ENCODE peak calls at places on chromosome 19, in five cellular contexts. D is H1, N is ascending aorta, E is tibial nerve, W is IMR-90. C is an unnamed sample.

GRCh38 chr19:5225486-5226345 is 114.9 kb downstream of the PTPRS start:
- DNase-seq in D (no peak), N (no peak), E (no peak), W (no peak), C (no peak)

GRCh38 chr19:10712041-10712440 is 5.8 kb upstream of the DNM2 start:
- DNase-seq in D (no peak), N (no peak), E (no peak), W (no peak), C (no peak)

GRCh38 chr19:33199441-33200265 is 5.5 kb downstream of the LRP3 start:
- DNase-seq in D (no peak), N (no peak), E (no peak), W (no peak), C (no peak)

GRCh38 chr19:44924243-44924725 is 9.9 kb downstream of the APOC1 start:
- DNase-seq in D (no peak), N (no peak), E (no peak), W (no peak), C (no peak)

GRCh38 chr19:11560404-11560988 is 1.5 kb upstream of the ELOF1 start:
- DNase-seq in D (no peak), N (no peak), E (no peak), W (peak; percentile 84), C (no peak)

GRCh38 chr19:46609511-46610412 is 8.6 kb downstream of the CALM3 start:
- DNase-seq in D (no peak), N (peak; percentile 61), E (peak; percentile 11), W (no peak), C (peak; percentile 28)

GRCh38 chr19:38838208-38838985 is 6.8 kb upstream of the ECH1 start:
- DNase-seq in D (no peak), N (no peak), E (no peak), W (no peak), C (no peak)

GRCh38 chr19:46303345-46303701 is 6.5 kb downstream of the HIF3A start:
- DNase-seq in D (no peak), N (no peak), E (no peak), W (no peak), C (no peak)

GRCh38 chr19:41154060-41154459 is 39.0 kb upstream of the CYP2S1 start:
- DNase-seq in D (no peak), N (no peak), E (no peak), W (no peak), C (no peak)

GRCh38 chr19:13208131-13208963 is 58.1 kb downstream of the IER2 start:
- DNase-seq in D (no peak), N (peak; percentile 80), E (peak; percentile 35), W (peak; percentile 76), C (peak; percentile 74)

GRCh38 chr19:19451429-19452240 is 46.2 kb downstream of the GATAD2A start:
- DNase-seq in D (no peak), N (no peak), E (no peak), W (no peak), C (no peak)

GRCh38 chr19:934865-935422 is 9.1 kb downstream of the ARID3A start:
- DNase-seq in D (no peak), N (peak; percentile 89), E (peak; percentile 58), W (peak; percentile 49), C (peak; percentile 95)

GRCh38 chr19:38675611-38676010 is 28.2 kb downstream of the ACTN4 start:
- DNase-seq in D (no peak), N (no peak), E (no peak), W (no peak), C (no peak)

GRCh38 chr19:1250374-1251232 is 2.2 kb downstream of the MIDN start:
- DNase-seq in D (no peak), N (no peak), E (no peak), W (peak; percentile 60), C (peak; percentile 84)

GRCh38 chr19:15551183-15552004 is 43.1 kb downstream of the CYP4F22 start:
- DNase-seq in D (no peak), N (peak; percentile 66), E (no peak), W (no peak), C (peak; percentile 57)

GRCh38 chr19:39297931-39298634 is 1.9 kb downstream of the IFNL1 start:
- DNase-seq in D (no peak), N (peak; percentile 64), E (no peak), W (no peak), C (peak; percentile 55)

GRCh38 chr19:54154603-54155345 is 4.7 kb downstream of the LENG1 start:
- DNase-seq in D (no peak), N (no peak), E (no peak), W (no peak), C (no peak)

GRCh38 chr19:23095406-23095805 is 21.4 kb upstream of the ZNF730 start:
- DNase-seq in D (no peak), N (no peak), E (no peak), W (no peak), C (no peak)

GRCh38 chr19:39324242-39324842 is 3.7 kb upstream of the LRFN1 start:
- DNase-seq in D (no peak), N (no peak), E (no peak), W (no peak), C (no peak)

GRCh38 chr19:13010992-13011652 is 15.8 kb downstream of the NFIX start:
- DNase-seq in D (no peak), N (no peak), E (no peak), W (no peak), C (no peak)

GRCh38 chr19:4687396-4687795 is 17.3 kb upstream of the MYDGF start:
- DNase-seq in D (no peak), N (no peak), E (no peak), W (no peak), C (no peak)

GRCh38 chr19:29302002-29302928 is 89.3 kb upstream of the UQCRFS1 start:
- DNase-seq in D (no peak), N (no peak), E (no peak), W (no peak), C (no peak)

GRCh38 chr19:2061093-2061935 is 10.3 kb upstream of the MKNK2 start:
- DNase-seq in D (peak; percentile 93), N (peak; percentile 99), E (peak; percentile 100), W (peak; percentile 95), C (peak; percentile 99)

GRCh38 chr19:36894849-36895383 is 21.2 kb downstream of the ZNF829 start:
- DNase-seq in D (no peak), N (no peak), E (no peak), W (no peak), C (no peak)

GRCh38 chr19:36891768-36892357 is 24.2 kb downstream of the ZNF829 start:
- DNase-seq in D (no peak), N (no peak), E (no peak), W (no peak), C (no peak)
- H3K27ac ChIP-seq in D (no peak overlapping the region), N (no peak overlapping the region), E (no peak overlapping the region), W (no peak overlapping the region), C (no peak overlapping the region)

GRCh38 chr19:48362716-48363499 is 832 bp downstream of the TMEM143 start:
- DNase-seq in D (peak; percentile 92), N (peak; percentile 97), E (peak; percentile 85), W (peak; percentile 91), C (peak; percentile 98)
- TF ChIP-seq CTCF in D (no peak), N (no peak), E (no peak), W (no peak), C (no peak)

DNA sequence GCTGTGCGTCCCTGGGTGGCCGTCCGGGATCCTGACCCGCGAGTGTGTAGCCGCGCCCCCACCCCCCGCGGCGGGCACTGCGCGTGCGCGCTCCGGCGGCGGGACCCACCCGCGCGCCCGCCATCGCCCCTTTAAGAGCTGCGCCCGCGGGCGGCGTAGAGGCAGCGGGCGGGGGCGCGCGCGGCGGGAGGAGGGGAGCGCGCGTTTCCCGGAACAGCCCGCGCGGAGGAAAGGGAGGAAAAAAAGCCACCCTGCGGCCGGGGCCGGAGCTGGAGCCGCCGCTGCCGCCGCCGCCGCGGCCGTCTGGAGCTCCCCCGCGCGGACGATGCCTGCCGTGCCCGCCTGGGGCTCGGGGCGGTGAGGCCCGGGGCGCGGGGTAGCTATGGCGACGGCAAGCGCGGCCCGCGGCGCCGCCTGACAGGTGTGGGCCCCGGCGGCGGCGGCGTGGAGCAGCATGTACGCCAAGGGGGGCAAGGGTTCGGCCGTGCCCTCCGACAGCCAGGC is at the start of gene SSBP4:
- DNase-seq in D (no peak), N (peak; percentile 86), E (no peak), W (peak; percentile 70), C (peak; percentile 80)
- H3K27ac ChIP-seq in D (no peak within 1 kb of the TSS), N (peak within 1 kb of the TSS; percentile 96), E (peak within 1 kb of the TSS; percentile 89), W (peak within 1 kb of the TSS; percentile 90), C (peak within 1 kb of the TSS; percentile 97)

GRCh38 chr19:56191711-56192110 is 5.9 kb downstream of the ZSCAN5B start:
- DNase-seq in D (no peak), N (no peak), E (no peak), W (no peak), C (no peak)

GRCh38 chr19:56193981-56194380 is 3.6 kb downstream of the ZSCAN5B start:
- DNase-seq in D (no peak), N (no peak), E (no peak), W (no peak), C (no peak)

GRCh38 chr19:56191115-56191514 is 6.5 kb downstream of the ZSCAN5B start:
- DNase-seq in D (no peak), N (no peak), E (no peak), W (no peak), C (no peak)

GRCh38 chr19:56189785-56190184 is 7.8 kb downstream of the ZSCAN5B start:
- DNase-seq in D (no peak), N (no peak), E (no peak), W (no peak), C (no peak)
- TF ChIP-seq CTCF in D (no peak), N (no peak), E (no peak), W (no peak), C (no peak)

C was measured in lower lobe of right lung.